ENCODE peak calls at places on chromosome 22, in four cellular contexts. P is neural progenitor cell, K is sigmoid colon, W is OCI-LY7. O is an unnamed sample.

GRCh38 chr22:44181033-44181911 is 547 bp downstream of the PARVG start:
- DNase-seq in P (no peak), K (no peak), W (no peak), O (no peak)

GRCh38 chr22:50695421-50696250 is 23.0 kb downstream of the SHANK3 start:
- DNase-seq in P (no peak), K (peak; percentile 52), W (no peak), O (no peak)

GRCh38 chr22:46443850-46444389 is 93.5 kb downstream of the CELSR1 start:
- DNase-seq in P (peak; percentile 60), K (no peak), W (no peak), O (no peak)

GRCh38 chr22:44181912-44182590 is 1.3 kb downstream of the PARVG start:
- DNase-seq in P (no peak), K (no peak), W (no peak), O (no peak)

GRCh38 chr22:45254789-45255261 is 14.1 kb upstream of the KIAA0930 start:
- DNase-seq in P (no peak), K (no peak), W (no peak), O (no peak)

GRCh38 chr22:46650078-46650810 is 30.1 kb downstream of the GRAMD4 start:
- DNase-seq in P (no peak), K (no peak), W (no peak), O (no peak)

GRCh38 chr22:23826510-23827350 is 12.1 kb downstream of the DERL3 start:
- DNase-seq in P (peak; percentile 1), K (peak; percentile 50), W (no peak), O (no peak)

GRCh38 chr22:20128902-20129746 is 2.5 kb upstream of the ZDHHC8 start:
- DNase-seq in P (peak; percentile 50), K (no peak), W (peak; percentile 63), O (no peak)

GRCh38 chr22:40443675-40444482 is 73.5 kb downstream of the SGSM3 start:
- DNase-seq in P (no peak), K (no peak), W (no peak), O (no peak)

GRCh38 chr22:19092725-19093124 is 29.5 kb downstream of the DGCR2 start:
- DNase-seq in P (no peak), K (no peak), W (no peak), O (no peak)
- H3K27ac ChIP-seq in P (no peak overlapping the region), K (no peak overlapping the region), W (no peak overlapping the region), O (no peak overlapping the region)

GRCh38 chr22:38850399-38850798 is 6.6 kb upstream of the NPTXR start:
- DNase-seq in P (no peak), K (no peak), W (no peak), O (no peak)

GRCh38 chr22:38849816-38850215 is 6.0 kb upstream of the NPTXR start:
- DNase-seq in P (no peak), K (no peak), W (no peak), O (no peak)

GRCh38 chr22:38852522-38852921 is 8.7 kb upstream of the NPTXR start:
- DNase-seq in P (no peak), K (no peak), W (no peak), O (no peak)

GRCh38 chr22:38850941-38851849 is 7.4 kb upstream of the NPTXR start:
- DNase-seq in P (no peak), K (no peak), W (no peak), O (no peak)

DNA sequence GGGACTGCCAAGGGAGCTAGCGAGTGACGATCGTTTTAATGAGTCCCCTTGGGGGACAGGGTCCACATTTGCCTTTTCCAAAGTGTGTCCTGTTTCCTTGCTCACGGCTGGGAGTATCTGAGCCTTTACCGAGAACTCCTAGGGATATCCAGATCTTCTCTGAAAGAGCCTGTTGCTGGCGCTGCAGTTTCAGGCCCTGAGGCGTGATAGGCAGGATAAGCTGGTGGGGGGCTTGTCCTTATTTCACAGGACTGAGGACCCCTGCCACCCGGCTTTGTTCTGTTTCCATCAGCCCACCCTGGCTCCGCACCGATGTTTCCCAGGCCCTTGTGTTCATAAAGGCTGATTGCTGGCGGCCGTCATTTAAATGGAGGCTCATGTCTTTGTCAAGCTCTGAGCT is 9.3 kb upstream of the NPTXR start:
- DNase-seq in P (no peak), K (no peak), W (no peak), O (no peak)
- H3K27ac ChIP-seq in P (peak overlapping the region; percentile 15), K (no peak overlapping the region), W (no peak overlapping the region), O (no peak overlapping the region)

DNA sequence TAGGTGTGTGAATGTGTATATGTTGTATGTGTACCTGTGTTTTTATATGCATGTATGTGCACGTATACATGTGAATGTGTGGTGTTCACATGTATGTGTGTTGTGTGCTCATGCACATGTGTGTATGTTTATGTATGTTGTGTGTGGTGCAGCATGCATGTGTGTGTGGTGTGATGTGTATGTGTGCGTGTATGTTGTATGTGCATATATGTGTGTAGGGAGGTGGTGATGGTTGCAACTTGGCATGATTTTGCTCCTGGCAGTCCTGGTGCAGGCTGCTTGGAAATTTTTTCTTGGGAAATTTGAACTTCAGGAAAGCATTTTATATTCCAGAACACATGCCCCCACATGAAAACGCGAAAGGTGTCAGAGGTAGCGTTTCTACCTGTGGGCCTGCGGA is 1177.8 kb downstream of the TBC1D22A start:
- DNase-seq in P (no peak), K (no peak), W (no peak), O (no peak)
- H3K27ac ChIP-seq in P (no peak overlapping the region), K (no peak overlapping the region), W (no peak overlapping the region), O (no peak overlapping the region)

GRCh38 chr22:27348634-27349033 is 452.9 kb downstream of the MN1 start:
- DNase-seq in P (no peak), K (no peak), W (no peak), O (no peak)
- H3K27ac ChIP-seq in P (no peak overlapping the region), K (no peak overlapping the region), W (no peak overlapping the region), O (no peak overlapping the region)

DNA sequence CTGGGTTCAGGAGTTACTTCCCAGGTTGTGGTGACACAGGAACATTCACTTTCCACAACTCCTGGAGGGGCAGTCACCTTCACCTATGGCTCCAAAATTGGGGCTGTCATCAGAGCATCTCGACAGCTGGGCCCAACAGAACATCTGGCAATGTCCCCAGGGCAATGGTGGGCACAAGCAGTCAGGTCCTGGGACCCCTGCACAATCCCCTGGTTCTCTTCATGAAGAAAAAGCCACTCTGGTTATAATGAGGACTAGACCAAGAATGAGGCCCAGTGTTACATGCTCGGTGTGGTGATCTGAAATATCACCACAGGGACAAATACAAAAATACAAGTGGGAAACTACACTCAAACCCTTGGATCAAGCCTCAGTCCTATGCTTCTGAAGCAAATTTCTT is 89.0 kb upstream of the VPREB1 start:
- DNase-seq in P (no peak), K (no peak), W (no peak), O (no peak)
- H3K27ac ChIP-seq in P (no peak overlapping the region), K (no peak overlapping the region), W (peak overlapping the region; percentile 84), O (no peak overlapping the region)

DNA sequence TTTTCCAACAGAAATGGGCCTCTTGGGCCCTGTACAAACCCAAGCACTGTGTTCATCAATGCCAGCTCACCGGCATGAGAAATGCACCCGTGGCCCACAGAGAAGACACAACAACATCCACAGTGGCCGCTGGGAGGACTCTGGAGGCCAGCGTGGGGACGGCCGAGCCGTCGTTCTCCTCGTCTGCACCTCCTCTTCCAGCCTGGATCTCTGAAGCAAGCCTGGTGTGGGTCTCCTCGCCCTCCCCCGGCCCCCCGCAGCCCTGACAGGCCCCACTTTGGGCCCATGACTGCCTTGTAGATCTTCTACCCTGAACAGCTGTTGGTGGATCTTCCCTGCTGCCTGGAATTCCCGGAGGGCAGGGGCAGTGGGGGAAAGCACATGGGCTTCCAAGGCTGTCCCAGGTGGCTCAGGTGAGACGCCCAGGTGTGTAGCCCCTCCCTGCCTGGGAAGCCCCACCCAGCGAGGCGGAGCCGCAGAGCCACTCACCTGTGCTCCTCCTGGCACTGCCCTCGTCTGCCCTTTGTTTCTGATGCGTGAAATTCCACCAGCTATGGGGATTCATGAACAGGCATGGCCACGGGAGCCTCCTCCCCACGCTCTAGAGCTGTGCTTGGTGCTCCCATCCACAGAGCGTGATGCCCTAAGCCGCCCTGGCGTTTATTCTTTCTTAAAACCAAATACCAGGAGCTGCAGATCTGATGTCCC is 225.9 kb downstream of the BRD1 start:
- DNase-seq in P (no peak), K (peak; percentile 54), W (no peak), O (no peak)
- H3K27ac ChIP-seq in P (no peak overlapping the region), K (no peak overlapping the region), W (no peak overlapping the region), O (no peak overlapping the region)

DNA sequence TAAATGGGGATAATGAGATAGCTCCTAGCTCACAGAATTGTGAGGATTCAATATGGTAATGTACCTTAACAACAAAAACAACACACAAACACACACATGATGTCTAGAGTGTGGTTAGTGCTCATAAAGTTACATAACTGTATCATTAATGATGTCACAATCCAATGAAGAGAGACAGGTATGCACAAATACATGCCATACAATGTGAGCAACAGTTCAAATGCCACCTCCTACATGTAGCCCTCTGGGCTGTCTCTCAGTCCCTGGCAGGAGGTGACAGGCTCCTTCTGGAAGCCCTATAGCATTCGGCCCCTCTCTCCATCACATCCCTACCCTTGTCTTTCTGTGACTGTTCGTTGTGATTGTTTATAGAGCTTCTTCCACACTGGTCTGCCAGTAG is 8.3 kb upstream of the MICALL1 start:
- DNase-seq in P (no peak), K (no peak), W (no peak), O (no peak)
- H3K27ac ChIP-seq in P (no peak overlapping the region), K (peak overlapping the region; percentile 27), W (no peak overlapping the region), O (peak overlapping the region; percentile 97)

DNA sequence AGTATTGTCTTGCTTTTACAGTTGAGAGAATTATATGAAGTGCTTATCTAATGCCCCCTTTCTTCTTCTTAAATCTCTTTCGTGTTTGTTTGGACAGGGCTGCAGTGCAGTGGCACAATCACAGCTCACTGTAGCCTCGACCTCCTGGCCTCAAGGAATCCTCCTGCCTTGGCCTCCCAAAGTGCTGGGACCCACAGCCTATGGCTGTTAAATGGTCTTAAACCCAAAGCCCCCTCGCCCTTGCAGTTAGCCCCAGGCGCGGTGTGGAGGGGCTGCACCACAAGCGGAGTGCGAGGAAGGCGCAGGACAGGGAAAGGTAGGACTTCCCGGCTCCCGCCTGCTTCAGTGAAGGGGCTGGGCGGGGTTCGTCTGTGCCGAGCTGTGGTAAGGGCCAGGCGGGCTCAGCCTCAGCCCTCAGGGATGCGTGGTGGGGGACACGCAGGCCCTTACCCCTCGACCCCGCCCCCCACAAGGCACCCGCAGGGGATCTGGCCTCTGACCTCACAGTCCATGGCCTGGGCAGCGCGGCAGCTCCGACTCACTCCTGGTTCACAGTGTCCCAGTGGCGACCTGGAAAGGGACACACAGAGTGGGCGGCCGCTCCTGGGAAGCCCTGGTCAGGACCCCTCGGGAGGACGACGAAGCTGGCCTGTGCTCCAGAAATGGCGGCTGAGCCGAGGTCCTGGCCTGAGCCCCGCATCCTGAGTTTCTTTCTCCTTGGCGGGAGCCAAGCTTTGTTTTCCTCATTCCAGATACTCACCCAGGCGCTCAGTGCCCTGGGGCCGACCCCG is 24.5 kb downstream of the BID start:
- DNase-seq in P (peak; percentile 46), K (no peak), W (no peak), O (no peak)
- H3K27ac ChIP-seq in P (no peak overlapping the region), K (no peak overlapping the region), W (no peak overlapping the region), O (no peak overlapping the region)

GRCh38 chr22:26601726-26602125 is 11.8 kb upstream of the TPST2 start:
- DNase-seq in P (no peak), K (no peak), W (no peak), O (no peak)

GRCh38 chr22:26602127-26602526 is 12.2 kb upstream of the TPST2 start:
- DNase-seq in P (no peak), K (no peak), W (no peak), O (no peak)

GRCh38 chr22:26608129-26608528 is 9.7 kb downstream of the CRYBB1 start:
- DNase-seq in P (peak; percentile 45), K (no peak), W (no peak), O (no peak)

GRCh38 chr22:26606611-26607010 is 11.2 kb downstream of the CRYBB1 start:
- DNase-seq in P (no peak), K (no peak), W (no peak), O (no peak)

DNA sequence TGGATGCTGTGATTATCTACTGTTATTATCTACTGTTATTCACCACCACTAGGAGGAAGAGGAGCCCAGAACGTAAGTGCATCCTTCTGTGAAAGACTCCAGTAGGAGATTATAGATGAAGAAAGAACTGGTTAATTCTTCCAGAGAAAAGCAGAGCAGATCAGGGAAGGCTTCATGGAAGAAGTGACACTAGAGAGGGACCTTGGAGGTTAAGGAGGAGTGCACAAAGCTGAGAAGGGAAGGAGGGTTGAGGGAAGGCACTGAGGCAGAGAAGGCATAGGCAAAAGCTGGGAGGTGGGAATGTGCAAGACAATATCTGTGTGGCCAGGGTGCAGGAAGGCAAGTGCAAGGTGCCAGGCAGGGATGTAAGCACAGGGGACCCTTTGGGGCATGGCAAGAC is 13.5 kb downstream of the CRYBB1 start:
- DNase-seq in P (no peak), K (no peak), W (no peak), O (no peak)
- H3K27ac ChIP-seq in P (no peak overlapping the region), K (no peak overlapping the region), W (no peak overlapping the region), O (no peak overlapping the region)

O was measured in substantia nigra.